ENCODE peak calls at places on chromosomes 4 and X, in seven cellular contexts. Y is colonic mucosa, R is ascending aorta, I is uterus, O is kidney epithelial cell, U is transverse colon, T is Peyer's patch. X is an unnamed sample.

GRCh38 chr4:148790691-148791090 is 348.5 kb upstream of the NR3C2 start:
- DNase-seq in R (no peak), T (no peak), Y (no peak), I (no peak), O (peak; percentile 47), U (no peak), X (no peak)

GRCh38 chr4:68589790-68590189 is 13.7 kb upstream of the UGT2B17 start:
- DNase-seq in Y (no peak), U (no peak), I (no peak), R (no peak), O (no peak), T (no peak), X (no peak)

GRCh38 chrX:57227691-57228090 is 58.8 kb upstream of the FAAH2 start:
- DNase-seq in I (no peak), T (no peak), O (no peak), U (no peak), Y (no peak), R (no peak), X (no peak)

GRCh38 chr4:133775881-133776280 is 425.7 kb downstream of the PABPC4L start:
- DNase-seq in R (no peak), U (no peak), O (peak; percentile 5), T (no peak), I (no peak), Y (no peak), X (no peak)

GRCh38 chr4:37928896-37929537 is 31.2 kb upstream of the PTTG2 start:
- DNase-seq in O (no peak), U (no peak), R (no peak), Y (no peak), I (no peak), T (no peak), X (no peak)

GRCh38 chr4:139682309-139683210 is 16.9 kb downstream of the MGST2 start:
- DNase-seq in I (no peak), O (no peak), T (no peak), U (no peak), Y (no peak), R (no peak), X (no peak)

GRCh38 chr4:140344111-140344510 is 29.3 kb upstream of the SCOC start:
- DNase-seq in I (no peak), U (no peak), T (no peak), R (no peak), Y (no peak), O (no peak), X (no peak)

GRCh38 chr4:159950707-159951106 is 847.8 kb downstream of the RAPGEF2 start:
- DNase-seq in I (no peak), Y (no peak), O (no peak), R (no peak), T (no peak), U (no peak), X (no peak)

GRCh38 chrX:7062276-7062675 is 85.2 kb upstream of the STS start:
- DNase-seq in T (no peak), U (no peak), I (no peak), O (no peak), Y (no peak), R (no peak), X (no peak)

GRCh38 chr4:108333353-108333920 is 164.7 kb upstream of the LEF1 start:
- DNase-seq in U (no peak), I (no peak), Y (no peak), O (no peak), T (no peak), R (no peak), X (no peak)

GRCh38 chr4:12319765-12320164 is 891.1 kb upstream of the HS3ST1 start:
- DNase-seq in T (no peak), O (no peak), I (no peak), Y (no peak), R (no peak), U (no peak), X (no peak)

GRCh38 chr4:77092832-77093800 is 17.3 kb upstream of the CCNI start:
- DNase-seq in T (no peak), U (no peak), I (no peak), O (no peak), Y (no peak), R (no peak), X (no peak)
- H3K4me3 ChIP-seq in T (no peak overlapping the region), U (no peak overlapping the region), I (no peak overlapping the region), O (no peak overlapping the region), Y (no peak overlapping the region), R (no peak overlapping the region), X (no peak overlapping the region)

GRCh38 chrX:153032397-153033118 is 23.7 kb upstream of the PNMA3 start:
- DNase-seq in R (peak; percentile 80), Y (peak; percentile 65), U (peak; percentile 73), I (peak; percentile 74), T (peak; percentile 75), O (no peak), X (peak; percentile 54)
- H3K27me3 ChIP-seq in R (no peaks in the 10 kb centered on the region), Y (no peaks in the 10 kb centered on the region), U (no peaks in the 10 kb centered on the region), I (no peaks in the 10 kb centered on the region), T (no peaks in the 10 kb centered on the region), O (no peaks in the 10 kb centered on the region), X (no peaks in the 10 kb centered on the region)

GRCh38 chr4:41026971-41027370 is 187.4 kb downstream of the APBB2 start:
- DNase-seq in T (no peak), U (no peak), R (no peak), I (no peak), O (no peak), Y (no peak), X (no peak)
- H3K4me3 ChIP-seq in T (no peak overlapping the region), U (no peak overlapping the region), R (no peak overlapping the region), I (no peak overlapping the region), O (no peak overlapping the region), Y (no peak overlapping the region), X (no peak overlapping the region)

GRCh38 chr4:54658321-54659093 is 750 bp downstream of the KIT start:
- DNase-seq in Y (peak; percentile 61), R (peak; percentile 71), U (peak; percentile 46), I (peak; percentile 35), T (peak; percentile 66), O (no peak), X (no peak)
- H3K27me3 ChIP-seq in Y (peaks cover 9% of the 10 kb centered on the region), R (no peaks in the 10 kb centered on the region), U (peaks cover 60% of the 10 kb centered on the region), I (no peaks in the 10 kb centered on the region), T (peaks cover 14% of the 10 kb centered on the region), O (peaks cover 34% of the 10 kb centered on the region), X (peaks cover 34% of the 10 kb centered on the region)

X was measured in CD4-positive, CD25-positive, alpha-beta regulatory T cell.